ENCODE peak calls at places on chromosomes 11 and 22, in eight cellular contexts. One of them, this sample, is unnamed.
A peak's percentile ranks its signal among the peaks of the same experiment; 100 is the strongest.

GRCh38 chr11:122900803-122901202 is 18.2 kb downstream of the JHY start:
- DNase-seq in colonic mucosa: no peak
- DNase-seq in lower lobe of right lung: no peak
- DNase-seq in left ventricle myocardium inferior: no peak
- DNase-seq in SK-N-SH: no peak
- DNase-seq in brain microvascular endothelial cell: peak; percentile 2
- DNase-seq in tibial nerve: no peak
- DNase-seq in spleen: no peak
- DNase-seq in this sample: no peak

GRCh38 chr11:43825217-43825816 is 55.3 kb upstream of the ALKBH3 start:
- DNase-seq in colonic mucosa: peak; percentile 19
- DNase-seq in lower lobe of right lung: no peak
- DNase-seq in left ventricle myocardium inferior: no peak
- DNase-seq in SK-N-SH: peak; percentile 46
- DNase-seq in brain microvascular endothelial cell: peak; percentile 27
- DNase-seq in tibial nerve: no peak
- DNase-seq in spleen: no peak
- DNase-seq in this sample: no peak

GRCh38 chr22:48081281-48081680 is 1318.8 kb downstream of the TBC1D22A start:
- DNase-seq in colonic mucosa: no peak
- DNase-seq in lower lobe of right lung: no peak
- DNase-seq in left ventricle myocardium inferior: no peak
- DNase-seq in SK-N-SH: no peak
- DNase-seq in brain microvascular endothelial cell: no peak
- DNase-seq in tibial nerve: no peak
- DNase-seq in spleen: no peak
- DNase-seq in this sample: no peak

GRCh38 chr11:18064450-18065048 is 18.5 kb upstream of the TPH1 start:
- DNase-seq in colonic mucosa: no peak
- DNase-seq in lower lobe of right lung: no peak
- DNase-seq in left ventricle myocardium inferior: no peak
- DNase-seq in SK-N-SH: no peak
- DNase-seq in brain microvascular endothelial cell: no peak
- DNase-seq in tibial nerve: no peak
- DNase-seq in spleen: no peak
- DNase-seq in this sample: no peak

GRCh38 chr11:110125632-110126031 is 32.4 kb downstream of the ZC3H12C start:
- DNase-seq in colonic mucosa: no peak
- DNase-seq in lower lobe of right lung: no peak
- DNase-seq in left ventricle myocardium inferior: no peak
- DNase-seq in SK-N-SH: no peak
- DNase-seq in brain microvascular endothelial cell: peak; percentile 88
- DNase-seq in tibial nerve: no peak
- DNase-seq in spleen: no peak
- DNase-seq in this sample: peak; percentile 68

GRCh38 chr11:94511932-94512781 is at the start of gene C11orf97:
- DNase-seq in colonic mucosa: peak; percentile 63
- DNase-seq in lower lobe of right lung: peak; percentile 76
- DNase-seq in left ventricle myocardium inferior: peak; percentile 46
- DNase-seq in SK-N-SH: peak; percentile 82
- DNase-seq in brain microvascular endothelial cell: peak; percentile 45
- DNase-seq in tibial nerve: no peak
- DNase-seq in spleen: peak; percentile 88
- DNase-seq in this sample: no peak

GRCh38 chr11:131910491-131911387 is 540.3 kb downstream of the NTM start:
- DNase-seq in colonic mucosa: no peak
- DNase-seq in lower lobe of right lung: no peak
- DNase-seq in left ventricle myocardium inferior: no peak
- DNase-seq in SK-N-SH: peak; percentile 73
- DNase-seq in brain microvascular endothelial cell: peak; percentile 47
- DNase-seq in tibial nerve: no peak
- DNase-seq in spleen: peak; percentile 59
- DNase-seq in this sample: no peak

GRCh38 chr11:3155216-3155615 is 9.9 kb downstream of the OSBPL5 start:
- DNase-seq in colonic mucosa: no peak
- DNase-seq in lower lobe of right lung: peak; percentile 40
- DNase-seq in left ventricle myocardium inferior: peak; percentile 16
- DNase-seq in SK-N-SH: no peak
- DNase-seq in brain microvascular endothelial cell: no peak
- DNase-seq in tibial nerve: no peak
- DNase-seq in spleen: no peak
- DNase-seq in this sample: no peak

GRCh38 chr11:128346808-128347207 is 240.6 kb downstream of the ETS1 start:
- DNase-seq in colonic mucosa: no peak
- DNase-seq in lower lobe of right lung: no peak
- DNase-seq in left ventricle myocardium inferior: no peak
- DNase-seq in SK-N-SH: no peak
- DNase-seq in brain microvascular endothelial cell: peak; percentile 50
- DNase-seq in tibial nerve: no peak
- DNase-seq in spleen: no peak
- DNase-seq in this sample: no peak

GRCh38 chr11:76781046-76781801 is 1.9 kb upstream of the TSKU start:
- DNase-seq in colonic mucosa: peak; percentile 79
- DNase-seq in lower lobe of right lung: no peak
- DNase-seq in left ventricle myocardium inferior: no peak
- DNase-seq in SK-N-SH: no peak
- DNase-seq in brain microvascular endothelial cell: no peak
- DNase-seq in tibial nerve: no peak
- DNase-seq in spleen: peak; percentile 33
- DNase-seq in this sample: no peak

GRCh38 chr11:123111465-123111864 is 49.5 kb upstream of the HSPA8 start:
- DNase-seq in colonic mucosa: no peak
- DNase-seq in lower lobe of right lung: no peak
- DNase-seq in left ventricle myocardium inferior: no peak
- DNase-seq in SK-N-SH: peak; percentile 64
- DNase-seq in brain microvascular endothelial cell: no peak
- DNase-seq in tibial nerve: no peak
- DNase-seq in spleen: no peak
- DNase-seq in this sample: no peak

GRCh38 chr11:10308208-10308954 is 3.5 kb downstream of the ADM start:
- DNase-seq in colonic mucosa: no peak
- DNase-seq in lower lobe of right lung: no peak
- DNase-seq in left ventricle myocardium inferior: no peak
- DNase-seq in SK-N-SH: no peak
- DNase-seq in brain microvascular endothelial cell: no peak
- DNase-seq in tibial nerve: no peak
- DNase-seq in spleen: no peak
- DNase-seq in this sample: no peak

GRCh38 chr22:23833017-23833795 is 5.6 kb downstream of the DERL3 start:
- DNase-seq in colonic mucosa: no peak
- DNase-seq in lower lobe of right lung: peak; percentile 20
- DNase-seq in left ventricle myocardium inferior: no peak
- DNase-seq in SK-N-SH: peak; percentile 16
- DNase-seq in brain microvascular endothelial cell: no peak
- DNase-seq in tibial nerve: no peak
- DNase-seq in spleen: peak; percentile 63
- DNase-seq in this sample: no peak

GRCh38 chr22:35575116-35575748 is 34.6 kb downstream of the RASD2 start:
- DNase-seq in colonic mucosa: no peak
- DNase-seq in lower lobe of right lung: no peak
- DNase-seq in left ventricle myocardium inferior: no peak
- DNase-seq in SK-N-SH: peak; percentile 57
- DNase-seq in brain microvascular endothelial cell: no peak
- DNase-seq in tibial nerve: no peak
- DNase-seq in spleen: no peak
- DNase-seq in this sample: no peak

GRCh38 chr11:119134389-119134978 is 13.1 kb downstream of the HINFP start:
- DNase-seq in colonic mucosa: no peak
- DNase-seq in lower lobe of right lung: peak; percentile 63
- DNase-seq in left ventricle myocardium inferior: no peak
- DNase-seq in SK-N-SH: peak; percentile 48
- DNase-seq in brain microvascular endothelial cell: no peak
- DNase-seq in tibial nerve: no peak
- DNase-seq in spleen: no peak
- DNase-seq in this sample: no peak

GRCh38 chr22:17149073-17149815 is 9.8 kb downstream of the HDHD5 start:
- DNase-seq in colonic mucosa: peak; percentile 78
- DNase-seq in lower lobe of right lung: peak; percentile 13
- DNase-seq in left ventricle myocardium inferior: no peak
- DNase-seq in SK-N-SH: no peak
- DNase-seq in brain microvascular endothelial cell: no peak
- DNase-seq in tibial nerve: no peak
- DNase-seq in spleen: peak; percentile 59
- DNase-seq in this sample: no peak

GRCh38 chr22:38056969-38057841 is at the start of gene PICK1:
- DNase-seq in colonic mucosa: peak; percentile 87
- DNase-seq in lower lobe of right lung: peak; percentile 91
- DNase-seq in left ventricle myocardium inferior: peak; percentile 84
- DNase-seq in SK-N-SH: peak; percentile 89
- DNase-seq in brain microvascular endothelial cell: peak; percentile 85
- DNase-seq in tibial nerve: peak; percentile 77
- DNase-seq in spleen: peak; percentile 95
- DNase-seq in this sample: peak; percentile 65

GRCh38 chr11:69637956-69638871 is 2.7 kb upstream of the CCND1 start:
- DNase-seq in colonic mucosa: peak; percentile 74
- DNase-seq in lower lobe of right lung: peak; percentile 80
- DNase-seq in left ventricle myocardium inferior: peak; percentile 52
- DNase-seq in SK-N-SH: peak; percentile 89
- DNase-seq in brain microvascular endothelial cell: peak; percentile 67
- DNase-seq in tibial nerve: no peak
- DNase-seq in spleen: peak; percentile 80
- DNase-seq in this sample: no peak

GRCh38 chr22:23862103-23862502 is 4.4 kb downstream of the SLC2A11 start:
- DNase-seq in colonic mucosa: no peak
- DNase-seq in lower lobe of right lung: peak; percentile 42
- DNase-seq in left ventricle myocardium inferior: no peak
- DNase-seq in SK-N-SH: peak; percentile 65
- DNase-seq in brain microvascular endothelial cell: peak; percentile 34
- DNase-seq in tibial nerve: no peak
- DNase-seq in spleen: peak; percentile 69
- DNase-seq in this sample: no peak

GRCh38 chr11:110176366-110177056 is 83.3 kb downstream of the ZC3H12C start:
- DNase-seq in colonic mucosa: no peak
- DNase-seq in lower lobe of right lung: no peak
- DNase-seq in left ventricle myocardium inferior: no peak
- DNase-seq in SK-N-SH: no peak
- DNase-seq in brain microvascular endothelial cell: no peak
- DNase-seq in tibial nerve: no peak
- DNase-seq in spleen: peak; percentile 41
- DNase-seq in this sample: no peak

GRCh38 chr11:80987161-80987560 is 1546.3 kb upstream of the TENM4 start:
- DNase-seq in colonic mucosa: no peak
- DNase-seq in lower lobe of right lung: no peak
- DNase-seq in left ventricle myocardium inferior: no peak
- DNase-seq in SK-N-SH: no peak
- DNase-seq in brain microvascular endothelial cell: no peak
- DNase-seq in tibial nerve: no peak
- DNase-seq in spleen: no peak
- DNase-seq in this sample: no peak

GRCh38 chr22:41752011-41752975 is 48.2 kb upstream of the CCDC134 start:
- DNase-seq in colonic mucosa: no peak
- DNase-seq in lower lobe of right lung: no peak
- DNase-seq in left ventricle myocardium inferior: no peak
- DNase-seq in SK-N-SH: no peak
- DNase-seq in brain microvascular endothelial cell: no peak
- DNase-seq in tibial nerve: no peak
- DNase-seq in spleen: no peak
- DNase-seq in this sample: no peak

GRCh38 chr11:87304350-87304749 is 266.6 kb downstream of the TMEM135 start:
- DNase-seq in colonic mucosa: no peak
- DNase-seq in lower lobe of right lung: no peak
- DNase-seq in left ventricle myocardium inferior: no peak
- DNase-seq in SK-N-SH: no peak
- DNase-seq in brain microvascular endothelial cell: no peak
- DNase-seq in tibial nerve: no peak
- DNase-seq in spleen: no peak
- DNase-seq in this sample: no peak

GRCh38 chr11:34869425-34869824 is 46.8 kb downstream of the APIP start:
- DNase-seq in colonic mucosa: no peak
- DNase-seq in lower lobe of right lung: no peak
- DNase-seq in left ventricle myocardium inferior: no peak
- DNase-seq in SK-N-SH: peak; percentile 11
- DNase-seq in brain microvascular endothelial cell: no peak
- DNase-seq in tibial nerve: no peak
- DNase-seq in spleen: no peak
- DNase-seq in this sample: no peak
- TF ChIP-seq CTCF in colonic mucosa: no peak
- TF ChIP-seq CTCF in lower lobe of right lung: no peak
- TF ChIP-seq CTCF in left ventricle myocardium inferior: no peak
- TF ChIP-seq CTCF in SK-N-SH: peak; percentile 26
- TF ChIP-seq CTCF in brain microvascular endothelial cell: peak; percentile 54
- TF ChIP-seq CTCF in tibial nerve: no peak
- TF ChIP-seq CTCF in spleen: no peak
- TF ChIP-seq CTCF in this sample: peak; percentile 35

GRCh38 chr11:7907121-7907520 is 23.9 kb downstream of the OR10A6 start:
- DNase-seq in colonic mucosa: no peak
- DNase-seq in lower lobe of right lung: no peak
- DNase-seq in left ventricle myocardium inferior: no peak
- DNase-seq in SK-N-SH: no peak
- DNase-seq in brain microvascular endothelial cell: no peak
- DNase-seq in tibial nerve: no peak
- DNase-seq in spleen: no peak
- DNase-seq in this sample: no peak
- H3K4me3 ChIP-seq in colonic mucosa: no peak overlapping the region
- H3K4me3 ChIP-seq in lower lobe of right lung: no peak overlapping the region
- H3K4me3 ChIP-seq in left ventricle myocardium inferior: no peak overlapping the region
- H3K4me3 ChIP-seq in SK-N-SH: no peak overlapping the region
- H3K4me3 ChIP-seq in brain microvascular endothelial cell: no peak overlapping the region
- H3K4me3 ChIP-seq in tibial nerve: no peak overlapping the region
- H3K4me3 ChIP-seq in spleen: no peak overlapping the region
- H3K4me3 ChIP-seq in this sample: no peak overlapping the region

DNA sequence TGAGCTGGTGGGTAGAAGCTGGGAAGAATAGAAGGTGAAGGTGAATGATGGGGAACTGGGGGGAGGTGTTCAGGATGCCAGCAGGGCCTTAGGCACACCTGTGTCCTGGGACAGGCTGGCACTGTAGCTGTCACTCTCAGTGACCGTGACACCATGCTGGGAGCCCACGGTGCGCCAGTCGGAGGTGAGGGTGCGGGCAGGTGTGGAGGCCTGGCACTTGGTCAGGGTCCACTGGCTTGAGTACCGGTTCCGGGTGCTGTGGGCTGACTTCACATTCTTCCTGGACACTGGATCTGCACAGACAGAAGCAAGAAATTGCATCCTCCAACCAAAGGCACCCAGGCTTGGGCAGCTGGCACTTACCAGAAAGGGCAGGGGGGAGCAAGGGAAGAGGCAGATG is 103.8 kb downstream of the CEP164 start:
- DNase-seq in colonic mucosa: no peak
- DNase-seq in lower lobe of right lung: no peak
- DNase-seq in left ventricle myocardium inferior: no peak
- DNase-seq in SK-N-SH: no peak
- DNase-seq in brain microvascular endothelial cell: no peak
- DNase-seq in tibial nerve: no peak
- DNase-seq in spleen: peak; percentile 22
- DNase-seq in this sample: no peak
- TF ChIP-seq CTCF in colonic mucosa: no peak
- TF ChIP-seq CTCF in lower lobe of right lung: no peak
- TF ChIP-seq CTCF in left ventricle myocardium inferior: no peak
- TF ChIP-seq CTCF in SK-N-SH: no peak
- TF ChIP-seq CTCF in brain microvascular endothelial cell: no peak
- TF ChIP-seq CTCF in tibial nerve: no peak
- TF ChIP-seq CTCF in spleen: no peak
- TF ChIP-seq CTCF in this sample: no peak

DNA sequence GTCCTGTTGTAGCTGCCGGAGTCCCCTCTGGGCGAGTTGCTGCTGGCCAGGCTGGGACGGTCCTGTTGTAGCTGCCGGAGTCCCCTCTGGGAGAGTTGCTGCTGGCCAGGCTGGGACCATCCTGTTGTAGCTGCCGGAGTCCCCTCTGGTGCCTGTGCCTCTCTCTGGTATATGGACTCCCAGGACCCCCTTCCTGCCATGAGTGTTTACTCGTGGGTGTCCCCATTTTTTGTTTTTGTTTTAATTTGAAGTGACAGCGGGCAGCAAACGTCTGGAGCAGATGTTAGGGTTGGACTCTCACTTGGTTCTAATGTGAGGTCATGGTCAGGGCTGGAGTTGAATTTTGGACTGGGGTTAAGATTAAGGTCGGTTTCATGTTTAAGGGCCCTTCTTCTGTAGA is 14.2 kb downstream of the SHANK3 start:
- DNase-seq in colonic mucosa: no peak
- DNase-seq in lower lobe of right lung: no peak
- DNase-seq in left ventricle myocardium inferior: no peak
- DNase-seq in SK-N-SH: no peak
- DNase-seq in brain microvascular endothelial cell: no peak
- DNase-seq in tibial nerve: no peak
- DNase-seq in spleen: no peak
- DNase-seq in this sample: no peak
- H3K4me3 ChIP-seq in colonic mucosa: no peak overlapping the region
- H3K4me3 ChIP-seq in lower lobe of right lung: no peak overlapping the region
- H3K4me3 ChIP-seq in left ventricle myocardium inferior: peak overlapping the region; percentile 25
- H3K4me3 ChIP-seq in SK-N-SH: no peak overlapping the region
- H3K4me3 ChIP-seq in brain microvascular endothelial cell: no peak overlapping the region
- H3K4me3 ChIP-seq in tibial nerve: no peak overlapping the region
- H3K4me3 ChIP-seq in spleen: no peak overlapping the region
- H3K4me3 ChIP-seq in this sample: no peak overlapping the region

This sample was measured in epithelial cell of proximal tubule.